ENCODE peak calls at places on chromosomes 5 and 9, in six cellular contexts. A is MM.1S, D is astrocyte, I is SK-N-SH, Z is PC-3, F is mammary epithelial cell. K is an unnamed sample.

GRCh38 chr5:172493906-172494305 is 39.6 kb upstream of the SH3PXD2B start:
- DNase-seq in A (no peak), D (no peak), I (no peak), Z (no peak), F (no peak), K (no peak)

GRCh38 chr9:6414291-6414690 is 1.3 kb downstream of the UHRF2 start:
- DNase-seq in A (peak), D (peak), I (no peak), Z (peak), F (peak), K (no peak)

GRCh38 chr9:90974007-90974406 is 172.4 kb downstream of the SYK start:
- DNase-seq in A (peak), D (peak), I (no peak), Z (peak), F (peak), K (no peak)

GRCh38 chr9:134922932-134923240 is 5.2 kb upstream of the FCN1 start:
- DNase-seq in A (no peak), D (no peak), I (peak), Z (no peak), F (no peak), K (no peak)

GRCh38 chr5:66713998-66714397 is 117.8 kb downstream of the MAST4 start:
- DNase-seq in A (no peak), D (peak), I (no peak), Z (peak), F (peak), K (peak)

GRCh38 chr5:34743878-34744277 is 87.8 kb downstream of the RAI14 start:
- DNase-seq in A (no peak), D (peak), I (no peak), Z (no peak), F (peak), K (no peak)

GRCh38 chr5:51996356-51996861 is 613.2 kb downstream of the ISL1 start:
- DNase-seq in A (no peak), D (no peak), I (no peak), Z (no peak), F (no peak), K (no peak)

GRCh38 chr5:140631831-140632365 is 1.1 kb downstream of the CD14 start:
- DNase-seq in A (peak), D (no peak), I (no peak), Z (no peak), F (no peak), K (no peak)

GRCh38 chr5:81609810-81610375 is 141.0 kb downstream of the SSBP2 start:
- DNase-seq in A (no peak), D (no peak), I (no peak), Z (no peak), F (peak), K (no peak)

GRCh38 chr5:177620560-177620959 is 20.6 kb downstream of the B4GALT7 start:
- DNase-seq in A (no peak), D (no peak), I (no peak), Z (no peak), F (no peak), K (no peak)

GRCh38 chr5:880816-881550 is 11.6 kb downstream of the BRD9 start:
- DNase-seq in A (no peak), D (no peak), I (no peak), Z (no peak), F (no peak), K (no peak)

GRCh38 chr5:150295172-150295611 is 5.6 kb upstream of the CAMK2A start:
- DNase-seq in A (no peak), D (peak), I (no peak), Z (peak), F (peak), K (no peak)

GRCh38 chr5:34687269-34688011 is 31.3 kb downstream of the RAI14 start:
- DNase-seq in A (no peak), D (peak), I (no peak), Z (no peak), F (no peak), K (peak)

GRCh38 chr5:111502976-111503375 is 9.4 kb downstream of the STARD4 start:
- DNase-seq in A (no peak), D (peak), I (no peak), Z (peak), F (no peak), K (no peak)

GRCh38 chr5:141992349-141992963 is 20.4 kb downstream of the GNPDA1 start:
- DNase-seq in A (peak), D (peak), I (peak), Z (peak), F (peak), K (peak)

GRCh38 chr9:98226968-98227367 is 28.5 kb downstream of the TBC1D2 start:
- DNase-seq in A (no peak), D (no peak), I (no peak), Z (no peak), F (no peak), K (no peak)

GRCh38 chr5:91983869-91984268 is 600.8 kb upstream of the ARRDC3 start:
- DNase-seq in A (no peak), D (peak), I (no peak), Z (no peak), F (no peak), K (no peak)

GRCh38 chr5:107570805-107571531 is 99.8 kb downstream of the EFNA5 start:
- DNase-seq in A (peak), D (no peak), I (no peak), Z (no peak), F (peak), K (peak)

GRCh38 chr5:538801-539468 is 14.7 kb upstream of the SLC9A3 start:
- DNase-seq in A (no peak), D (no peak), I (no peak), Z (no peak), F (no peak), K (no peak)

GRCh38 chr5:170388818-170389217 is 349 bp downstream of the KCNMB1 start:
- DNase-seq in A (no peak), D (no peak), I (no peak), Z (no peak), F (no peak), K (peak)

GRCh38 chr9:108953983-108954574 is 19.9 kb downstream of the ABITRAM start:
- DNase-seq in A (peak), D (peak), I (peak), Z (peak), F (peak), K (no peak)

GRCh38 chr9:72025956-72026355 is 34.5 kb downstream of the C9orf57 start:
- DNase-seq in A (no peak), D (peak), I (no peak), Z (no peak), F (peak), K (no peak)

GRCh38 chr5:139401546-139401945 is 2.3 kb downstream of the SPATA24 start:
- DNase-seq in A (no peak), D (no peak), I (no peak), Z (no peak), F (no peak), K (no peak)

GRCh38 chr9:106893088-106893487 is 30.1 kb downstream of the ZNF462 start:
- DNase-seq in A (no peak), D (peak), I (no peak), Z (peak), F (peak), K (no peak)

GRCh38 chr5:68479524-68479923 is 264.0 kb downstream of the PIK3R1 start:
- DNase-seq in A (no peak), D (no peak), I (no peak), Z (no peak), F (no peak), K (no peak)

GRCh38 chr9:69120380-69121154 is 53.5 kb upstream of the TJP2 start:
- DNase-seq in A (no peak), D (no peak), I (no peak), Z (peak), F (peak), K (peak)

GRCh38 chr5:88886756-88887741 is 4.1 kb upstream of the MEF2C start:
- DNase-seq in A (peak), D (peak), I (no peak), Z (no peak), F (no peak), K (no peak)
- H3K27ac ChIP-seq in A (peak), D (no peak), I (no peak), Z (no peak), F (no peak), K (no peak)

GRCh38 chr9:136796238-136796774 is at the start of gene CCDC183:
- DNase-seq in A (no peak), D (no peak), I (no peak), Z (no peak), F (no peak), K (no peak)

GRCh38 chr9:136798708-136799078 is 2.6 kb downstream of the CCDC183 start:
- DNase-seq in A (no peak), D (no peak), I (no peak), Z (no peak), F (no peak), K (no peak)

GRCh38 chr9:136802321-136802720 is 5.4 kb upstream of the RABL6 start:
- DNase-seq in A (no peak), D (no peak), I (no peak), Z (no peak), F (no peak), K (no peak)

GRCh38 chr9:136799079-136799853 is 3.1 kb downstream of the CCDC183 start:
- DNase-seq in A (no peak), D (no peak), I (no peak), Z (peak), F (no peak), K (no peak)

GRCh38 chr9:136799854-136800657 is 3.9 kb downstream of the CCDC183 start:
- DNase-seq in A (peak), D (no peak), I (peak), Z (peak), F (peak), K (peak)
- H3K9ac ChIP-seq in A (peak), D (no peak), I (peak), Z (no peak), F (no peak), K (peak)

DNA sequence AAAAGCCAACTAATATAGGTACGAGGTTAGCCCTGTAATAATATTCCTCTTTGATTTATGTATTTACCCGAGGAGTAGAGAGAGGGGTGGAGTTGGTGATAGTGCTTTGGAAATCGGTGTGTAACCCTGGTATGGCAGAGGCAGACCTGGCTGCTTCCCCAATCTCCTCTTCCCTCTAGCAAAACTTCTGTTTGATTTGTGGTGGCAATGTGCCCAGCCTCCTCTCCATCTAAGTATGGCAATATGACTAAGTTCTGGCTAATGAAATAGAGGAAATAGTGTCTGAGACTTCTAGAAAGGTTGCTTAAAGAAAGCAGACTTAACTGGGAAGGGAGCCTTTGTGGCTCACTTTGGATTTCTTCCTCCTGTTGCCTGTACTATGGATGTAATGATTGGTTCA is 491.1 kb downstream of the ENC1 start:
- DNase-seq in A (no peak), D (peak), I (no peak), Z (peak), F (peak), K (no peak)
- H3K27ac ChIP-seq in A (no peak), D (no peak), I (no peak), Z (peak), F (no peak), K (no peak)

GRCh38 chr9:137129089-137129455 is 9.9 kb upstream of the GRIN1 start:
- DNase-seq in A (no peak), D (no peak), I (peak), Z (no peak), F (no peak), K (peak)

GRCh38 chr9:137129456-137130175 is 9.3 kb upstream of the GRIN1 start:
- DNase-seq in A (peak), D (peak), I (peak), Z (peak), F (peak), K (peak)

GRCh38 chr9:137128158-137129088 is 10.5 kb upstream of the GRIN1 start:
- DNase-seq in A (peak), D (no peak), I (peak), Z (no peak), F (no peak), K (peak)

GRCh38 chr9:137127301-137128157 is 11.4 kb upstream of the GRIN1 start:
- DNase-seq in A (peak), D (no peak), I (no peak), Z (peak), F (no peak), K (peak)

GRCh38 chr9:137126786-137127185 is 12.2 kb upstream of the GRIN1 start:
- DNase-seq in A (no peak), D (no peak), I (no peak), Z (no peak), F (no peak), K (no peak)
- H3K9ac ChIP-seq in A (no peak), D (no peak), I (no peak), Z (peak), F (no peak), K (no peak)

DNA sequence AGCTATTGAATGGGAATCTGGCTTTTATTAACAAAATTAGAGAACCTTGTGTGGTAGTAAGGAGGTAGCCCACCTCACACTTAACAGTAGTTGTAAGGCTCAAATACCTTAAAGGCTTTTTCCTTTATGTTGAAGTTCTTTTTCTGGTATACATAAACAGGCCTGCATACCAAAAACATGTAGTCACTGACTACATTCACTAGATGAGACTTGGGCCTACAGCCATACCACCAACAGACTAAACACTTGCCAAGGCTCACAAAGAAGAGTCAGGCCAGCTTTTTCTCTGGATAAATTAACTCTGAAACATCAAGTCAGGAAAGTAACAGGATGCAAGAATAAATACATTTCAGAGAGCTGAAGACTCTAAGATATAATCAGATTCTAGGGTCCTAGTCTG is 78.6 kb upstream of the MPDZ start:
- DNase-seq in A (no peak), D (peak), I (no peak), Z (peak), F (peak), K (no peak)
- H3K27ac ChIP-seq in A (no peak), D (peak), I (peak), Z (no peak), F (no peak), K (no peak)

GRCh38 chr5:77645995-77646639 is 7.6 kb upstream of the OTP start:
- DNase-seq in A (no peak), D (no peak), I (no peak), Z (no peak), F (no peak), K (no peak)
- H3K9ac ChIP-seq in A (no peak), D (no peak), I (no peak), Z (no peak), F (no peak), K (no peak)

GRCh38 chr5:72280655-72281069 is 39.4 kb downstream of the MRPS27 start:
- DNase-seq in A (no peak), D (peak), I (peak), Z (peak), F (peak), K (peak)

GRCh38 chr5:72283358-72283757 is 36.7 kb downstream of the MRPS27 start:
- DNase-seq in A (no peak), D (no peak), I (peak), Z (no peak), F (no peak), K (no peak)

GRCh38 chr5:72281430-72281763 is 38.6 kb downstream of the MRPS27 start:
- DNase-seq in A (no peak), D (no peak), I (no peak), Z (no peak), F (no peak), K (no peak)

GRCh38 chr5:72282878-72283277 is 37.2 kb downstream of the MRPS27 start:
- DNase-seq in A (no peak), D (peak), I (peak), Z (no peak), F (no peak), K (no peak)

DNA sequence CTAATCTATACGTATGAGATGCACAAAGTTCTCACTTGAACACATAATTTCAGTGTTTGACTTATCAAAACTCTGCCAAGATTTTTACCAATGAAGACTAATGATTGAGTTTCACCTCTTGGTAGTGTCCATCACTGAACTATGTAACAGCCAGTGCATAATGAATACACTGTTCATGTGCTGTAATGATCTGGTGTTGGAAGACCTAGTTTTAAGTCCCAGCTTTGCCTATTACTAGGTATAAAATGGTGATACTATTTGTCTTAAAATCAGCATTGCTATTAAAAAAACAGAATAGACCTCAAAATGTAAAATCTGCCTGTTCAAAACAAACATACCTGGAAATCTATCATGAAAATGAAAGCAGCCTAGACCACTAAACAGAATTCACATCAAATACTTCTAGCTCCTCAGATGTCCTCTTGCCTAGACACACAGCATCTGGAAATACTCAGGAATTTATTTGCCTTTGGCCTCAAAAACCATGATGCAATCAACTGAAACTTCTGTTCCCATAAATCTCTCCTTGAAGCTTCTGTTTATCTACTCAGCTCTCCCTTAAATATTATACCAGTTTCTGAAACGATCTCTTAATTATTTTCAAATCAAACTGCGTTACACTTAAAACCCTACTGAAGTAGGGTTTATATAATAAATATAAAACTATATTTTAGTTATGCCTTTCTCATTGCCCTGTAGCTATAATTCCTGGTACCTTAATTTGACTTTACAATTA is 38.1 kb downstream of the MRPS27 start:
- DNase-seq in A (no peak), D (peak), I (peak), Z (no peak), F (no peak), K (no peak)
- H3K27ac ChIP-seq in A (no peak), D (no peak), I (peak), Z (no peak), F (no peak), K (no peak)

GRCh38 chr9:2815661-2816060 is 28.2 kb downstream of the PUM3 start:
- DNase-seq in A (no peak), D (no peak), I (no peak), Z (no peak), F (no peak), K (no peak)

GRCh38 chr9:2808105-2808504 is 35.8 kb downstream of the PUM3 start:
- DNase-seq in A (no peak), D (no peak), I (no peak), Z (no peak), F (no peak), K (no peak)

GRCh38 chr9:2810424-2811075 is 33.3 kb downstream of the PUM3 start:
- DNase-seq in A (no peak), D (peak), I (no peak), Z (no peak), F (no peak), K (peak)

GRCh38 chr9:2809692-2810423 is 34.0 kb downstream of the PUM3 start:
- DNase-seq in A (no peak), D (peak), I (no peak), Z (peak), F (no peak), K (peak)
- H3K9ac ChIP-seq in A (no peak), D (peak), I (peak), Z (no peak), F (no peak), K (peak)